ENCODE peak calls at places on chromosomes 13 and 19, in nine cellular contexts. One of them, this sample, is unnamed.

GRCh38 chr13:109357751-109358150 is 428.6 kb downstream of the IRS2 start:
- DNase-seq in body of pancreas: no peak
- DNase-seq in heart right ventricle: no peak
- DNase-seq in adrenal gland: no peak
- DNase-seq in Peyer's patch: no peak
- DNase-seq in SK-N-MC: no peak
- DNase-seq in tibial nerve: no peak
- DNase-seq in esophagus muscularis mucosa: no peak
- DNase-seq in CD8-positive, alpha-beta T cell: no peak
- DNase-seq in this sample: peak

GRCh38 chr13:103884139-103884723 is 818.0 kb upstream of the SLC10A2 start:
- DNase-seq in body of pancreas: no peak
- DNase-seq in heart right ventricle: no peak
- DNase-seq in adrenal gland: no peak
- DNase-seq in Peyer's patch: no peak
- DNase-seq in SK-N-MC: no peak
- DNase-seq in tibial nerve: no peak
- DNase-seq in esophagus muscularis mucosa: no peak
- DNase-seq in CD8-positive, alpha-beta T cell: no peak
- DNase-seq in this sample: no peak

GRCh38 chr19:30131722-30132291 is 189.8 kb downstream of the URI1 start:
- DNase-seq in body of pancreas: no peak
- DNase-seq in heart right ventricle: no peak
- DNase-seq in adrenal gland: no peak
- DNase-seq in Peyer's patch: no peak
- DNase-seq in SK-N-MC: no peak
- DNase-seq in tibial nerve: no peak
- DNase-seq in esophagus muscularis mucosa: no peak
- DNase-seq in CD8-positive, alpha-beta T cell: no peak
- DNase-seq in this sample: no peak

GRCh38 chr19:39160889-39161672 is 35.5 kb downstream of the PAK4 start:
- DNase-seq in body of pancreas: no peak
- DNase-seq in heart right ventricle: no peak
- DNase-seq in adrenal gland: peak
- DNase-seq in Peyer's patch: no peak
- DNase-seq in SK-N-MC: no peak
- DNase-seq in tibial nerve: no peak
- DNase-seq in esophagus muscularis mucosa: no peak
- DNase-seq in CD8-positive, alpha-beta T cell: no peak
- DNase-seq in this sample: peak

GRCh38 chr13:20065516-20065915 is 95.3 kb downstream of the GJA3 start:
- DNase-seq in body of pancreas: no peak
- DNase-seq in heart right ventricle: no peak
- DNase-seq in adrenal gland: no peak
- DNase-seq in Peyer's patch: no peak
- DNase-seq in SK-N-MC: no peak
- DNase-seq in tibial nerve: no peak
- DNase-seq in esophagus muscularis mucosa: no peak
- DNase-seq in CD8-positive, alpha-beta T cell: no peak
- DNase-seq in this sample: no peak

GRCh38 chr19:50694815-50695145 is 24.8 kb downstream of the SHANK1 start:
- DNase-seq in body of pancreas: no peak
- DNase-seq in heart right ventricle: no peak
- DNase-seq in adrenal gland: no peak
- DNase-seq in Peyer's patch: no peak
- DNase-seq in SK-N-MC: no peak
- DNase-seq in tibial nerve: no peak
- DNase-seq in esophagus muscularis mucosa: no peak
- DNase-seq in CD8-positive, alpha-beta T cell: no peak
- DNase-seq in this sample: no peak

GRCh38 chr13:96020155-96020575 is 33.0 kb downstream of the UGGT2 start:
- DNase-seq in body of pancreas: peak
- DNase-seq in heart right ventricle: no peak
- DNase-seq in adrenal gland: peak
- DNase-seq in Peyer's patch: peak
- DNase-seq in SK-N-MC: peak
- DNase-seq in tibial nerve: peak
- DNase-seq in esophagus muscularis mucosa: no peak
- DNase-seq in CD8-positive, alpha-beta T cell: no peak
- DNase-seq in this sample: peak

GRCh38 chr13:61414686-61415664 is 674 bp downstream of the PCDH20 start:
- DNase-seq in body of pancreas: peak
- DNase-seq in heart right ventricle: peak
- DNase-seq in adrenal gland: no peak
- DNase-seq in Peyer's patch: peak
- DNase-seq in SK-N-MC: no peak
- DNase-seq in tibial nerve: no peak
- DNase-seq in esophagus muscularis mucosa: no peak
- DNase-seq in CD8-positive, alpha-beta T cell: no peak
- DNase-seq in this sample: peak

GRCh38 chr19:14395710-14396338 is 14.6 kb downstream of the ADGRE5 start:
- DNase-seq in body of pancreas: no peak
- DNase-seq in heart right ventricle: no peak
- DNase-seq in adrenal gland: no peak
- DNase-seq in Peyer's patch: no peak
- DNase-seq in SK-N-MC: no peak
- DNase-seq in tibial nerve: no peak
- DNase-seq in esophagus muscularis mucosa: no peak
- DNase-seq in CD8-positive, alpha-beta T cell: no peak
- DNase-seq in this sample: no peak

GRCh38 chr13:26485786-26486185 is 71.7 kb upstream of the WASF3 start:
- DNase-seq in body of pancreas: no peak
- DNase-seq in heart right ventricle: no peak
- DNase-seq in adrenal gland: no peak
- DNase-seq in Peyer's patch: peak
- DNase-seq in SK-N-MC: no peak
- DNase-seq in tibial nerve: no peak
- DNase-seq in esophagus muscularis mucosa: no peak
- DNase-seq in CD8-positive, alpha-beta T cell: no peak
- DNase-seq in this sample: no peak

GRCh38 chr13:111399334-111399733 is 78.9 kb downstream of the TEX29 start:
- DNase-seq in body of pancreas: no peak
- DNase-seq in heart right ventricle: no peak
- DNase-seq in adrenal gland: no peak
- DNase-seq in Peyer's patch: peak
- DNase-seq in SK-N-MC: no peak
- DNase-seq in tibial nerve: no peak
- DNase-seq in esophagus muscularis mucosa: no peak
- DNase-seq in CD8-positive, alpha-beta T cell: no peak
- DNase-seq in this sample: no peak

GRCh38 chr19:799076-799881 is 2.0 kb downstream of the PTBP1 start:
- DNase-seq in body of pancreas: peak
- DNase-seq in heart right ventricle: no peak
- DNase-seq in adrenal gland: peak
- DNase-seq in Peyer's patch: no peak
- DNase-seq in SK-N-MC: no peak
- DNase-seq in tibial nerve: no peak
- DNase-seq in esophagus muscularis mucosa: no peak
- DNase-seq in CD8-positive, alpha-beta T cell: no peak
- DNase-seq in this sample: peak

DNA sequence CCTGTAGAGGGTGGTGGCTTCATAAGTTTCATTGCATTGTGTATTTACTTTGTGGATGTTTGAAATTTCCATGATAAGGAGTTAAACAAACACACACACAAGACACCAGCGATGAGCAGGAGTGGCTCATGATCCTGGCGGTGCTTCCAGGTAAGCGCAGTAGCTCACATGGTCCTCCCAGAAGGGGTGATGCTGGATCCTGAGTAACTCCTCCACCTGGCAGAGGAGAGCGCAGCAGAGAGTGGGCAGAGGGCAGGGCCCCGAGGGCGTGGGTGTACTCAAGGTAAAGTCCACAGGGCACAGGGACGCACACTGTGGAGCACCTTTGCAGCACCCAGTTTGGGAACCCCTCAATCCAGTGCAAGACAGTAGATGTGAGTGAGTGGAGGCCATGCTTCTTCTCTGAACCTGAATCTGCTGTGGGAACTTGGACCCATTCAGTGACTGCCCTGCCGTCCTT is 54.0 kb downstream of the RFX2 start:
- DNase-seq in body of pancreas: no peak
- DNase-seq in heart right ventricle: no peak
- DNase-seq in adrenal gland: no peak
- DNase-seq in Peyer's patch: peak
- DNase-seq in SK-N-MC: no peak
- DNase-seq in tibial nerve: no peak
- DNase-seq in esophagus muscularis mucosa: no peak
- DNase-seq in CD8-positive, alpha-beta T cell: peak
- DNase-seq in this sample: peak
- H3K27ac ChIP-seq in body of pancreas: peak
- H3K27ac ChIP-seq in heart right ventricle: peak
- H3K27ac ChIP-seq in adrenal gland: peak
- H3K27ac ChIP-seq in Peyer's patch: peak
- H3K27ac ChIP-seq in SK-N-MC: no peak
- H3K27ac ChIP-seq in tibial nerve: peak
- H3K27ac ChIP-seq in esophagus muscularis mucosa: peak
- H3K27ac ChIP-seq in CD8-positive, alpha-beta T cell: no peak
- H3K27ac ChIP-seq in this sample: peak

GRCh38 chr13:102395174-102395573 is 6.7 kb downstream of the FGF14 start:
- DNase-seq in body of pancreas: no peak
- DNase-seq in heart right ventricle: no peak
- DNase-seq in adrenal gland: no peak
- DNase-seq in Peyer's patch: no peak
- DNase-seq in SK-N-MC: no peak
- DNase-seq in tibial nerve: no peak
- DNase-seq in esophagus muscularis mucosa: no peak
- DNase-seq in CD8-positive, alpha-beta T cell: no peak
- DNase-seq in this sample: no peak
- H3K27ac ChIP-seq in body of pancreas: peak
- H3K27ac ChIP-seq in heart right ventricle: no peak
- H3K27ac ChIP-seq in adrenal gland: no peak
- H3K27ac ChIP-seq in Peyer's patch: no peak
- H3K27ac ChIP-seq in SK-N-MC: peak
- H3K27ac ChIP-seq in tibial nerve: peak
- H3K27ac ChIP-seq in esophagus muscularis mucosa: peak
- H3K27ac ChIP-seq in CD8-positive, alpha-beta T cell: no peak
- H3K27ac ChIP-seq in this sample: no peak

DNA sequence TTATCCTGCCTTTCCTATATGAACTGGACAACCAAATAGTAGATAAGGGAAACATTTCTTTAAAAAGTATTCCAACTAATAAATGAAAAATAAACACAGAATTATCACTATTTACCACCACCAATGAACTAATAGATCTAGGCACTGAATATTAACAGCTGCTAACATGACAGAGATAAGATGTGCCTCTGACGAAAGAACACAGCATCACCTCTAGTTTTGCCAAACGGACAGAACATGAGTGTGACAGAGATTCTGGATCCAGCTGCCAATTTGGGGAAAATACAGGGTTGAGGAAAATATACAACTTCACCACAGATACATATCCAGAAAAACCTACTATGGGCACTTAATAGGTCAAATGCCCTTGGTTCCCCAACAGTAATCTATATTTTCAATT is 18.0 kb downstream of the VPS36 start:
- DNase-seq in body of pancreas: no peak
- DNase-seq in heart right ventricle: no peak
- DNase-seq in adrenal gland: no peak
- DNase-seq in Peyer's patch: no peak
- DNase-seq in SK-N-MC: no peak
- DNase-seq in tibial nerve: no peak
- DNase-seq in esophagus muscularis mucosa: no peak
- DNase-seq in CD8-positive, alpha-beta T cell: no peak
- DNase-seq in this sample: no peak
- H3K27ac ChIP-seq in body of pancreas: no peak
- H3K27ac ChIP-seq in heart right ventricle: no peak
- H3K27ac ChIP-seq in adrenal gland: no peak
- H3K27ac ChIP-seq in Peyer's patch: no peak
- H3K27ac ChIP-seq in SK-N-MC: no peak
- H3K27ac ChIP-seq in tibial nerve: no peak
- H3K27ac ChIP-seq in esophagus muscularis mucosa: no peak
- H3K27ac ChIP-seq in CD8-positive, alpha-beta T cell: no peak
- H3K27ac ChIP-seq in this sample: no peak

DNA sequence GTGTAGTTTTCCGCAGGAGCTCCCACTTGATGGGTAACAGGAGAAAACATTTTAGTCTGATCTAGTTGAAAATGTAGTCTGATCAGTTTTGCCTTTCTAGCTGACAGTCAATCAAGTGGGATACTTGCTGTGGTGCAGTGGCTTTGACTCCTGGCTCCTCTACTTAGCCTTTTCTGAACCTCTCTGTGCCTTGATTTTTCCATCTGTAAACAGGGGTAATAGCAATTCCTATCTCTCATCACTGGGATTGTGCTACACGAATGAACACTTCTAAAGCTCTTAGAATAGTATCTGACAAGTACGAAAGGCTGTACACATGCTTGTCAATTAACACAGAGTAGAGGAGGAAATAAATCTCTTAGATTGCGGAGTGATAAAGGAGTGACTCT is 23.3 kb downstream of the GPC6 start:
- DNase-seq in body of pancreas: no peak
- DNase-seq in heart right ventricle: no peak
- DNase-seq in adrenal gland: no peak
- DNase-seq in Peyer's patch: no peak
- DNase-seq in SK-N-MC: no peak
- DNase-seq in tibial nerve: no peak
- DNase-seq in esophagus muscularis mucosa: no peak
- DNase-seq in CD8-positive, alpha-beta T cell: no peak
- DNase-seq in this sample: no peak
- H3K27ac ChIP-seq in body of pancreas: no peak
- H3K27ac ChIP-seq in heart right ventricle: no peak
- H3K27ac ChIP-seq in adrenal gland: no peak
- H3K27ac ChIP-seq in Peyer's patch: no peak
- H3K27ac ChIP-seq in SK-N-MC: no peak
- H3K27ac ChIP-seq in tibial nerve: no peak
- H3K27ac ChIP-seq in esophagus muscularis mucosa: no peak
- H3K27ac ChIP-seq in CD8-positive, alpha-beta T cell: no peak
- H3K27ac ChIP-seq in this sample: peak

GRCh38 chr13:24013189-24013588 is 115.9 kb upstream of the C1QTNF9B start:
- DNase-seq in body of pancreas: no peak
- DNase-seq in heart right ventricle: no peak
- DNase-seq in adrenal gland: no peak
- DNase-seq in Peyer's patch: no peak
- DNase-seq in SK-N-MC: no peak
- DNase-seq in tibial nerve: no peak
- DNase-seq in esophagus muscularis mucosa: no peak
- DNase-seq in CD8-positive, alpha-beta T cell: no peak
- DNase-seq in this sample: no peak

GRCh38 chr13:24011266-24011665 is 114.0 kb upstream of the C1QTNF9B start:
- DNase-seq in body of pancreas: no peak
- DNase-seq in heart right ventricle: no peak
- DNase-seq in adrenal gland: no peak
- DNase-seq in Peyer's patch: no peak
- DNase-seq in SK-N-MC: no peak
- DNase-seq in tibial nerve: no peak
- DNase-seq in esophagus muscularis mucosa: no peak
- DNase-seq in CD8-positive, alpha-beta T cell: no peak
- DNase-seq in this sample: no peak

GRCh38 chr13:24012648-24013047 is 115.3 kb upstream of the C1QTNF9B start:
- DNase-seq in body of pancreas: no peak
- DNase-seq in heart right ventricle: no peak
- DNase-seq in adrenal gland: no peak
- DNase-seq in Peyer's patch: no peak
- DNase-seq in SK-N-MC: no peak
- DNase-seq in tibial nerve: no peak
- DNase-seq in esophagus muscularis mucosa: no peak
- DNase-seq in CD8-positive, alpha-beta T cell: no peak
- DNase-seq in this sample: no peak

GRCh38 chr13:24016046-24016445 is 118.7 kb upstream of the C1QTNF9B start:
- DNase-seq in body of pancreas: no peak
- DNase-seq in heart right ventricle: no peak
- DNase-seq in adrenal gland: no peak
- DNase-seq in Peyer's patch: no peak
- DNase-seq in SK-N-MC: no peak
- DNase-seq in tibial nerve: no peak
- DNase-seq in esophagus muscularis mucosa: no peak
- DNase-seq in CD8-positive, alpha-beta T cell: no peak
- DNase-seq in this sample: no peak
- H3K27ac ChIP-seq in body of pancreas: no peak
- H3K27ac ChIP-seq in heart right ventricle: no peak
- H3K27ac ChIP-seq in adrenal gland: no peak
- H3K27ac ChIP-seq in Peyer's patch: no peak
- H3K27ac ChIP-seq in SK-N-MC: no peak
- H3K27ac ChIP-seq in tibial nerve: no peak
- H3K27ac ChIP-seq in esophagus muscularis mucosa: no peak
- H3K27ac ChIP-seq in CD8-positive, alpha-beta T cell: no peak
- H3K27ac ChIP-seq in this sample: no peak